ENCODE peak calls at places on chromosomes 1 and 21, in six cellular contexts. U is ecto neural progenitor cell; W is stimulated activated CD8-positive, alpha-beta memory T cell treated with anti-CD3 and anti-CD28 coated beads, Interleukin-7, amount 100 ng/mL, for 1 hour; Q is HEK293T; M is HTR-8/SVneo; X is GM12891. J is an unnamed sample.

GRCh38 chr1:24640288-24640687 is 2.8 kb upstream of the SRRM1 start:
- DNase-seq in W (no peak), M (no peak), X (no peak), U (no peak), Q (no peak), J (no peak)

GRCh38 chr1:184113251-184113650 is 61.7 kb downstream of the TSEN15 start:
- DNase-seq in M (no peak), X (no peak), Q (no peak), U (no peak), W (no peak), J (no peak)

GRCh38 chr21:15208787-15209186 is 144.0 kb upstream of the NRIP1 start:
- DNase-seq in X (no peak), U (no peak), W (no peak), M (no peak), Q (no peak), J (no peak)

GRCh38 chr1:116529199-116529616 is 41.6 kb downstream of the CD58 start:
- DNase-seq in X (no peak), W (no peak), Q (no peak), M (no peak), U (no peak), J (no peak)

GRCh38 chr1:2412773-2413494 is 570 bp upstream of the PEX10 start:
- DNase-seq in M (no peak), Q (peak; percentile 57), X (peak; percentile 66), W (no peak), U (peak; percentile 74), J (peak; percentile 34)

GRCh38 chr1:19735419-19736127 is 64.1 kb downstream of the TMCO4 start:
- DNase-seq in W (no peak), Q (no peak), U (no peak), X (no peak), M (peak; percentile 19), J (peak; percentile 59)

GRCh38 chr1:194067772-194068171 is 881.4 kb upstream of the B3GALT2 start:
- DNase-seq in M (no peak), X (no peak), Q (no peak), U (no peak), W (no peak), J (no peak)

GRCh38 chr1:29197993-29198392 is 16.3 kb upstream of the SRSF4 start:
- DNase-seq in W (no peak), U (no peak), X (no peak), M (no peak), Q (no peak), J (no peak)

GRCh38 chr1:161721738-161722343 is 497 bp downstream of the FCRLB start:
- DNase-seq in X (no peak), W (no peak), M (peak; percentile 65), Q (no peak), U (no peak), J (no peak)

GRCh38 chr1:63987014-63987630 is 213.3 kb downstream of the ROR1 start:
- DNase-seq in W (no peak), X (no peak), U (no peak), Q (no peak), M (no peak), J (no peak)

GRCh38 chr1:66166746-66167145 is 367.2 kb upstream of the SGIP1 start:
- DNase-seq in X (no peak), Q (no peak), U (no peak), M (no peak), W (no peak), J (no peak)

GRCh38 chr1:219041141-219041540 is 132.5 kb upstream of the LYPLAL1 start:
- DNase-seq in X (no peak), U (no peak), Q (no peak), W (no peak), M (peak; percentile 36), J (no peak)

GRCh38 chr1:46611691-46612221 is 4.9 kb downstream of the MOB3C start:
- DNase-seq in M (peak; percentile 59), X (no peak), Q (no peak), U (no peak), W (no peak), J (no peak)

GRCh38 chr1:48466594-48466993 is 5.4 kb downstream of the SPATA6 start:
- DNase-seq in X (no peak), W (no peak), M (no peak), U (no peak), Q (no peak), J (no peak)

J was measured in heart right ventricle.